ENCODE peak calls at places on chromosomes 16 and 17, in four cellular contexts. F is tibial nerve; Q is CD4-positive, alpha-beta memory T cell; T is CD8-positive, alpha-beta T cell. J is an unnamed sample. For H3K9me3 and H3K36me3, the result is how much of the 10 kb centered on the place peaks cover.

GRCh38 chr17:45227101-45227591 is 5.5 kb downstream of the FMNL1 start:
- DNase-seq in F (no peak), Q (peak), T (no peak), J (no peak)

GRCh38 chr16:84604477-84605013 is 13.3 kb downstream of the COTL1 start:
- DNase-seq in F (no peak), Q (no peak), T (no peak), J (no peak)

GRCh38 chr17:77433385-77434135 is 292.8 kb downstream of the SEC14L1 start:
- DNase-seq in F (no peak), Q (no peak), T (peak), J (no peak)

GRCh38 chr17:21167303-21167702 is 40.5 kb downstream of the DHRS7B start:
- DNase-seq in F (no peak), Q (no peak), T (no peak), J (no peak)

GRCh38 chr16:77171750-77172635 is 19.0 kb upstream of the MON1B start:
- DNase-seq in F (no peak), Q (no peak), T (no peak), J (peak)

GRCh38 chr16:15490123-15490711 is 55.8 kb downstream of the BMERB1 start:
- DNase-seq in F (no peak), Q (no peak), T (no peak), J (no peak)

GRCh38 chr17:47850692-47851573 is at the start of gene SP6:
- DNase-seq in F (no peak), Q (peak), T (peak), J (peak)

GRCh38 chr16:71474864-71475263 is 12.8 kb upstream of the ZNF23 start:
- DNase-seq in F (no peak), Q (no peak), T (no peak), J (no peak)

GRCh38 chr17:15926039-15926740 is 18.7 kb upstream of the ADORA2B start:
- DNase-seq in F (no peak), Q (no peak), T (no peak), J (no peak)

GRCh38 chr16:12083625-12084024 is 107.1 kb downstream of the SNX29 start:
- DNase-seq in F (no peak), Q (no peak), T (no peak), J (no peak)

GRCh38 chr16:62363451-62363850 is 327.2 kb upstream of the CDH8 start:
- DNase-seq in F (no peak), Q (no peak), T (no peak), J (no peak)

GRCh38 chr17:18093616-18094408 is 6.1 kb downstream of the DRG2 start:
- DNase-seq in F (no peak), Q (no peak), T (peak), J (no peak)

GRCh38 chr16:88763502-88764053 is 21.4 kb downstream of the PIEZO1 start:
- DNase-seq in F (no peak), Q (peak), T (no peak), J (no peak)

GRCh38 chr16:55357241-55357640 is 33.2 kb downstream of the IRX6 start:
- DNase-seq in F (no peak), Q (no peak), T (no peak), J (no peak)

GRCh38 chr17:5883775-5884665 is 186.2 kb upstream of the WSCD1 start:
- DNase-seq in F (no peak), Q (no peak), T (no peak), J (no peak)

GRCh38 chr16:9665851-9666271 is 516.4 kb downstream of the GRIN2A start:
- DNase-seq in F (no peak), Q (no peak), T (no peak), J (no peak)

GRCh38 chr17:12485361-12485911 is 180.3 kb upstream of the MYOCD start:
- DNase-seq in F (no peak), Q (no peak), T (no peak), J (no peak)

GRCh38 chr16:24853830-24854229 is 8.1 kb downstream of the SLC5A11 start:
- DNase-seq in F (no peak), Q (no peak), T (no peak), J (no peak)

GRCh38 chr16:78987676-78988075 is 612.9 kb downstream of the MAF start:
- DNase-seq in F (no peak), Q (no peak), T (no peak), J (no peak)

GRCh38 chr17:15168379-15168778 is 96.7 kb downstream of the PMP22 start:
- DNase-seq in F (no peak), Q (no peak), T (no peak), J (no peak)

GRCh38 chr16:49936791-49937190 is 80.9 kb upstream of the ZNF423 start:
- DNase-seq in F (no peak), Q (no peak), T (no peak), J (no peak)

GRCh38 chr17:82899941-82900340 is 60.1 kb upstream of the ZNF750 start:
- DNase-seq in F (no peak), Q (no peak), T (no peak), J (no peak)

GRCh38 chr16:52592216-52592592 is 45.3 kb upstream of the TOX3 start:
- DNase-seq in F (no peak), Q (no peak), T (no peak), J (no peak)

GRCh38 chr17:66976781-66977201 is 12.3 kb downstream of the CACNG4 start:
- DNase-seq in F (no peak), Q (no peak), T (no peak), J (no peak)

GRCh38 chr17:7341842-7342241 is 5.5 kb downstream of the ACAP1 start:
- DNase-seq in F (no peak), Q (no peak), T (no peak), J (no peak)

GRCh38 chr16:73095885-73096341 is 48.0 kb upstream of the ZFHX3 start:
- DNase-seq in F (no peak), Q (no peak), T (no peak), J (no peak)

GRCh38 chr17:46194393-46195216 is 1.4 kb upstream of the KANSL1 start:
- DNase-seq in F (no peak), Q (peak), T (peak), J (peak)

GRCh38 chr17:77555741-77556291 is 402.7 kb upstream of the TNRC6C start:
- DNase-seq in F (no peak), Q (no peak), T (no peak), J (no peak)

GRCh38 chr17:42670199-42670924 is 6.4 kb downstream of the PLEKHH3 start:
- DNase-seq in F (no peak), Q (peak), T (peak), J (peak)

GRCh38 chr16:89349947-89350633 is 132.6 kb downstream of the ZNF778 start:
- DNase-seq in F (no peak), Q (peak), T (no peak), J (no peak)

GRCh38 chr17:58525239-58525638 is 10.8 kb upstream of the MTMR4 start:
- DNase-seq in F (no peak), Q (no peak), T (no peak), J (no peak)

GRCh38 chr17:16381496-16381820 is 567 bp downstream of the UBB start:
- DNase-seq in F (no peak), Q (peak), T (peak), J (no peak)

GRCh38 chr16:19219836-19220235 is 51.8 kb downstream of the SYT17 start:
- DNase-seq in F (no peak), Q (no peak), T (no peak), J (no peak)

GRCh38 chr17:56708670-56709410 is 115.3 kb downstream of the NOG start:
- DNase-seq in F (no peak), Q (no peak), T (no peak), J (no peak)

GRCh38 chr16:50035468-50035992 is 10.5 kb downstream of the CNEP1R1 start:
- DNase-seq in F (no peak), Q (no peak), T (no peak), J (no peak)

DNA sequence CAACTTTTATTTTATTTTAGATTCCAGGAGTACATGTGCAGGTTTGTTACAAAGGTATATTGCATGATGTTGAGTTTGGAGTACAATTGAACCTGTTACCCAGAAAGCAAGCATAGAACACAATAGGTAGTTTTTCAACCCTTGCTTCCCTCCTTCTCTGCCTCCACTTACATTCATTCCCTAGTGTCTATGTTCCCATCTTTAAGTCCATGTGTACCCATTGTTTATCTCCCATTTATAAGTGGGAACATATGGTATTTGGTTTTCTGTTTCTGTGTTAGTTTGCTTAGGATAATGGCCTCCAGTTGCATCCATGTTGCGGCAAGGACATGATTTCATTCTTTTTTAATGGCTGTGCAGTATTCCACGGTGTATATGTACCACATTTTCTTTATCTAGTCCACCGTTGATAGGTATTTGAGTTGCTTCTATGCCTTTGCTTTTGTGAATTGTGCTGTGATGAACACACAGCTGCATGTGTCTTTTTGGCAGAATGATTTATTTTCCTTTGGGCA is 114.0 kb upstream of the NACA2 start:
- DNase-seq in F (no peak), Q (no peak), T (no peak), J (no peak)
- H3K9me3 ChIP-seq in F (under half), Q (under half), T (under half), J (under half)

GRCh38 chr17:55069983-55070529 is 101.5 kb downstream of the STXBP4 start:
- DNase-seq in F (no peak), Q (no peak), T (no peak), J (no peak)

GRCh38 chr17:55062921-55063320 is 94.4 kb downstream of the STXBP4 start:
- DNase-seq in F (no peak), Q (no peak), T (no peak), J (no peak)

GRCh38 chr17:55068862-55069771 is 100.6 kb downstream of the STXBP4 start:
- DNase-seq in F (no peak), Q (no peak), T (no peak), J (no peak)

GRCh38 chr17:55063857-55064485 is 95.4 kb downstream of the STXBP4 start:
- DNase-seq in F (no peak), Q (no peak), T (no peak), J (no peak)

GRCh38 chr17:55067697-55068439 is 99.3 kb downstream of the STXBP4 start:
- DNase-seq in F (no peak), Q (no peak), T (no peak), J (no peak)
- H3K27ac ChIP-seq in F (no peak), Q (no peak), T (no peak), J (no peak)

DNA sequence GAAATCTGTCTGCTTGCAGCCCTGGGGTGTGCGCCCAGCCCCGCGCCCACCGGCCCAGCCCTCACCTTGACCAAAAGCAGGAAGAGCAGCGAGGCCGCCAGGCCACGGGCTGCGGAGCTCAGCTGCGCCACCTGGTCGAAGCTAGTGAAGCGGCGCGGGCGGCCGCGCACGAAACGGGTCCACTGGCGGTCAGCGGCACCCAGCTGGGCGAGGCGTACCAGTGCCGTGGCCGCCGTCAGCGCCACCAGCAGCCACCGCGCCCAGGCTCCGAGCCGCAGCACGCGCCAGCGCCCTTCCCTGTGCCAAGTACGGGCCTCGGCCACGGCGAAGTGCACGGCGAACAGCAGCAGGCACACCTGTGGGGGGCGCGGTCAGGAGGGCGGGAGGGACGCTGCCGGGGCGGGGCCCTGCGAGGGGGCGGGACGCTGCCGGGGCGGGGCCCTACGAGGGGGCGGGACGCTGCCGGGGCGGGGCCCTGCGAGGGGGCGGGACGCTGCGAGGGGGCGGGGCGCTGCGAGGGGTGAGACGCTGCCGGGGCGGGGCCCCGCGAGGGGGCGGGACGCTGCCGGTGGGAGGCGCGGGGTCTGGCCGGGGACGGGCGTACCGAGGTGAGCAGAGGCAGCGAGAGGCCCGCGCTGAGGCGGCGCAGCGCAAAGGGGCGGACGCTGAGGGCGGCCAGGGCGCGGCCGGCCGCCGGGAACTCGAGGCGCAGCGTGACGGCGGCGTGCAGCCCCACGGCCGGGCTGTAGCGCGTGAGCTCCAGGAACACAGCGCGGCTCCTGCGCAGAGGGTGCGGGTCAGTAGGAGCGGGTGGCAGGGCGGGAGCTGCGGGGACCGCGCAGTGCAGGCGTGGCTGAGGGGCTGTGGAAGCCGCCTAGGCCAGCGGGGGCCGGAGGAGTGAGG is 43.3 kb downstream of the TSC2 start:
- DNase-seq in F (peak), Q (no peak), T (no peak), J (peak)
- H3K36me3 ChIP-seq in F (half or more), Q (under half), T (under half), J (under half)

GRCh38 chr16:64590516-64590915 is 531.3 kb downstream of the CDH11 start:
- DNase-seq in F (no peak), Q (no peak), T (no peak), J (no peak)
- H3K9me3 ChIP-seq in F (under half), Q (under half), T (under half), J (under half)

GRCh38 chr17:31740611-31741082 is 118.4 kb downstream of the COPRS start:
- DNase-seq in F (no peak), Q (no peak), T (no peak), J (no peak)
- H3K27ac ChIP-seq in F (no peak), Q (no peak), T (no peak), J (no peak)

GRCh38 chr16:58116529-58116928 is 12.7 kb downstream of the CFAP20 start:
- DNase-seq in F (no peak), Q (no peak), T (no peak), J (no peak)
- H3K36me3 ChIP-seq in F (half or more), Q (under half), T (under half), J (under half)

GRCh38 chr16:75172578-75172977 is 24.3 kb downstream of the ZFP1 start:
- DNase-seq in F (no peak), Q (no peak), T (no peak), J (no peak)

GRCh38 chr16:75175074-75175473 is 26.8 kb downstream of the ZFP1 start:
- DNase-seq in F (no peak), Q (no peak), T (no peak), J (no peak)

GRCh38 chr16:75169899-75170405 is 21.6 kb downstream of the ZFP1 start:
- DNase-seq in F (no peak), Q (no peak), T (no peak), J (no peak)
- H3K9me3 ChIP-seq in F (half or more), Q (half or more), T (under half), J (half or more)

DNA sequence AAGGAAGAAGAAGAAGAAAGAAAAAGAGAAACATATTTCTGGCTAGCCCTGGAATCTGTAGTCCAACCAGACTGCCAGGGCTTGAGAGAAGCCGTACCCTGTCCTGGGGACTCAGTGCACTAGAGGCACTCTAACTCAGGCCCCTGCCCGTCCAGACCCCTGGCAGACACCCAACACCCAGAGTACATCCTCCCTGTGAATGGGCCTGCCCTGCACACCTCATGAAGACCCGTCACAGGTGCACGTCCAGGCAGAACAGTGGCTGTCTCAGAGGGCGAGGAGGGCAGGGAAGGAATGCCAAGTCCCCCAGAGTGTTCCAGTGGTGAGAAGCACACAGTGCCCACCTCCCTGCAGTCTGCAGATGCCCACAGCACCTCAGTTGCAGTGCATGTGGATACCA is 23.0 kb downstream of the MPG start:
- DNase-seq in F (no peak), Q (no peak), T (no peak), J (no peak)
- H3K27ac ChIP-seq in F (peak), Q (no peak), T (no peak), J (no peak)

GRCh38 chr17:2634361-2634960 is 41.0 kb downstream of the PAFAH1B1 start:
- DNase-seq in F (no peak), Q (no peak), T (no peak), J (no peak)
- H3K36me3 ChIP-seq in F (under half), Q (under half), T (under half), J (under half)